ENCODE peak calls at places on chromosomes 7 and 10, in five cellular contexts. One of them, this sample, is unnamed.
A peak's percentile ranks its signal among the peaks of the same experiment; 100 is the strongest.

GRCh38 chr7:95269640-95270039 is 54.7 kb downstream of the PON1 start:
- DNase-seq in OCI-LY7: no peak
- DNase-seq in upper lobe of right lung: no peak
- DNase-seq in CD8-positive, alpha-beta T cell: no peak
- DNase-seq in colonic mucosa: no peak
- DNase-seq in this sample: no peak

GRCh38 chr10:102738692-102739121 is 5.0 kb upstream of the WBP1L start:
- DNase-seq in OCI-LY7: no peak
- DNase-seq in upper lobe of right lung: no peak
- DNase-seq in CD8-positive, alpha-beta T cell: no peak
- DNase-seq in colonic mucosa: no peak
- DNase-seq in this sample: no peak

GRCh38 chr7:50803359-50804337 is 21.0 kb upstream of the GRB10 start:
- DNase-seq in OCI-LY7: no peak
- DNase-seq in upper lobe of right lung: no peak
- DNase-seq in CD8-positive, alpha-beta T cell: no peak
- DNase-seq in colonic mucosa: no peak
- DNase-seq in this sample: no peak

GRCh38 chr10:52216852-52217251 is 97.2 kb upstream of the DKK1 start:
- DNase-seq in OCI-LY7: peak; percentile 67
- DNase-seq in upper lobe of right lung: no peak
- DNase-seq in CD8-positive, alpha-beta T cell: no peak
- DNase-seq in colonic mucosa: peak; percentile 30
- DNase-seq in this sample: no peak

GRCh38 chr10:71429304-71429703 is 32.6 kb downstream of the CDH23 start:
- DNase-seq in OCI-LY7: no peak
- DNase-seq in upper lobe of right lung: no peak
- DNase-seq in CD8-positive, alpha-beta T cell: no peak
- DNase-seq in colonic mucosa: no peak
- DNase-seq in this sample: no peak

GRCh38 chr7:8089036-8089780 is 120.6 kb downstream of the GLCCI1 start:
- DNase-seq in OCI-LY7: no peak
- DNase-seq in upper lobe of right lung: no peak
- DNase-seq in CD8-positive, alpha-beta T cell: no peak
- DNase-seq in colonic mucosa: no peak
- DNase-seq in this sample: no peak

GRCh38 chr7:23383225-23383624 is 84.1 kb downstream of the MALSU1 start:
- DNase-seq in OCI-LY7: no peak
- DNase-seq in upper lobe of right lung: no peak
- DNase-seq in CD8-positive, alpha-beta T cell: no peak
- DNase-seq in colonic mucosa: no peak
- DNase-seq in this sample: no peak

GRCh38 chr7:123945938-123946337 is 20.9 kb downstream of the SPAM1 start:
- DNase-seq in OCI-LY7: no peak
- DNase-seq in upper lobe of right lung: no peak
- DNase-seq in CD8-positive, alpha-beta T cell: no peak
- DNase-seq in colonic mucosa: no peak
- DNase-seq in this sample: no peak

GRCh38 chr7:35253680-35254495 is at the start of gene TBX20:
- DNase-seq in OCI-LY7: peak; percentile 66
- DNase-seq in upper lobe of right lung: peak; percentile 72
- DNase-seq in CD8-positive, alpha-beta T cell: no peak
- DNase-seq in colonic mucosa: peak; percentile 51
- DNase-seq in this sample: peak; percentile 96

GRCh38 chr10:49377256-49377655 is 18.6 kb downstream of the DRGX start:
- DNase-seq in OCI-LY7: no peak
- DNase-seq in upper lobe of right lung: no peak
- DNase-seq in CD8-positive, alpha-beta T cell: no peak
- DNase-seq in colonic mucosa: no peak
- DNase-seq in this sample: peak; percentile 17

GRCh38 chr10:79229081-79229541 is 118.2 kb upstream of the PPIF start:
- DNase-seq in OCI-LY7: no peak
- DNase-seq in upper lobe of right lung: no peak
- DNase-seq in CD8-positive, alpha-beta T cell: no peak
- DNase-seq in colonic mucosa: no peak
- DNase-seq in this sample: peak; percentile 15

GRCh38 chr7:50210706-50211115 is 93.8 kb upstream of the IKZF1 start:
- DNase-seq in OCI-LY7: no peak
- DNase-seq in upper lobe of right lung: no peak
- DNase-seq in CD8-positive, alpha-beta T cell: no peak
- DNase-seq in colonic mucosa: no peak
- DNase-seq in this sample: no peak

GRCh38 chr10:1411956-1412355 is 325.4 kb downstream of the ADARB2 start:
- DNase-seq in OCI-LY7: no peak
- DNase-seq in upper lobe of right lung: no peak
- DNase-seq in CD8-positive, alpha-beta T cell: no peak
- DNase-seq in colonic mucosa: no peak
- DNase-seq in this sample: no peak

GRCh38 chr7:100894860-100895700 is 608 bp downstream of the ACHE start:
- DNase-seq in OCI-LY7: peak; percentile 49
- DNase-seq in upper lobe of right lung: peak; percentile 80
- DNase-seq in CD8-positive, alpha-beta T cell: no peak
- DNase-seq in colonic mucosa: peak; percentile 69
- DNase-seq in this sample: peak; percentile 84

GRCh38 chr7:1963575-1963974 is 269.2 kb downstream of the MAD1L1 start:
- DNase-seq in OCI-LY7: no peak
- DNase-seq in upper lobe of right lung: peak; percentile 32
- DNase-seq in CD8-positive, alpha-beta T cell: no peak
- DNase-seq in colonic mucosa: no peak
- DNase-seq in this sample: no peak

GRCh38 chr10:29784175-29784773 is 149.5 kb upstream of the SVIL start:
- DNase-seq in OCI-LY7: no peak
- DNase-seq in upper lobe of right lung: no peak
- DNase-seq in CD8-positive, alpha-beta T cell: no peak
- DNase-seq in colonic mucosa: no peak
- DNase-seq in this sample: peak; percentile 56

GRCh38 chr7:149885191-149886017 is 11.6 kb downstream of the ATP6V0E2 start:
- DNase-seq in OCI-LY7: no peak
- DNase-seq in upper lobe of right lung: no peak
- DNase-seq in CD8-positive, alpha-beta T cell: no peak
- DNase-seq in colonic mucosa: peak; percentile 13
- DNase-seq in this sample: peak; percentile 51

GRCh38 chr7:27709137-27710075 is 30.6 kb upstream of the TAX1BP1 start:
- DNase-seq in OCI-LY7: no peak
- DNase-seq in upper lobe of right lung: no peak
- DNase-seq in CD8-positive, alpha-beta T cell: no peak
- DNase-seq in colonic mucosa: no peak
- DNase-seq in this sample: no peak

GRCh38 chr7:94348142-94348541 is 46.6 kb upstream of the COL1A2 start:
- DNase-seq in OCI-LY7: no peak
- DNase-seq in upper lobe of right lung: no peak
- DNase-seq in CD8-positive, alpha-beta T cell: no peak
- DNase-seq in colonic mucosa: peak; percentile 20
- DNase-seq in this sample: peak; percentile 41

GRCh38 chr7:71131256-71131752 is 640 bp upstream of the GALNT17 start:
- DNase-seq in OCI-LY7: no peak
- DNase-seq in upper lobe of right lung: peak; percentile 67
- DNase-seq in CD8-positive, alpha-beta T cell: no peak
- DNase-seq in colonic mucosa: peak; percentile 20
- DNase-seq in this sample: peak; percentile 60

DNA sequence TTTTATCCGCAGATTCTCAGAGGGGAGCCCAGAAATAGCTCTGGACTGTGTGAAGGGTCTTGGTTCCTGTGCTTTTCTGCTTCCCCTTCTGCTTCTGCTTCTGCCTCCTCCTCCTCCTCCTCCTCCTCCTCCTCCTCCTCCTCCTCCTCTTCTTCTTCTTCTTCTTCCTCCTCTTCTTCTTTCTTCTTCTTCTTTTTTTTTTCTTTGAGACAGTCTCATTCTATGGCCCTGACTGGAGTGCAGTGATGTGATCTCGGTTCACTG is 11.6 kb downstream of the PDZD7 start:
- DNase-seq in OCI-LY7: no peak
- DNase-seq in upper lobe of right lung: no peak
- DNase-seq in CD8-positive, alpha-beta T cell: no peak
- DNase-seq in colonic mucosa: no peak
- DNase-seq in this sample: no peak
- H3K4me3 ChIP-seq in OCI-LY7: no peak overlapping the region
- H3K4me3 ChIP-seq in upper lobe of right lung: no peak overlapping the region
- H3K4me3 ChIP-seq in CD8-positive, alpha-beta T cell: no peak overlapping the region
- H3K4me3 ChIP-seq in colonic mucosa: no peak overlapping the region
- H3K4me3 ChIP-seq in this sample: no peak overlapping the region

GRCh38 chr10:34746094-34746493 is 69.0 kb downstream of the PARD3 start:
- DNase-seq in OCI-LY7: no peak
- DNase-seq in upper lobe of right lung: no peak
- DNase-seq in CD8-positive, alpha-beta T cell: no peak
- DNase-seq in colonic mucosa: no peak
- DNase-seq in this sample: no peak
- H3K4me3 ChIP-seq in OCI-LY7: no peak overlapping the region
- H3K4me3 ChIP-seq in upper lobe of right lung: no peak overlapping the region
- H3K4me3 ChIP-seq in CD8-positive, alpha-beta T cell: no peak overlapping the region
- H3K4me3 ChIP-seq in colonic mucosa: no peak overlapping the region
- H3K4me3 ChIP-seq in this sample: no peak overlapping the region

GRCh38 chr10:11208243-11208642 is 190.6 kb downstream of the CELF2 start:
- DNase-seq in OCI-LY7: no peak
- DNase-seq in upper lobe of right lung: no peak
- DNase-seq in CD8-positive, alpha-beta T cell: no peak
- DNase-seq in colonic mucosa: no peak
- DNase-seq in this sample: no peak
- H3K4me3 ChIP-seq in OCI-LY7: no peak overlapping the region
- H3K4me3 ChIP-seq in upper lobe of right lung: no peak overlapping the region
- H3K4me3 ChIP-seq in CD8-positive, alpha-beta T cell: no peak overlapping the region
- H3K4me3 ChIP-seq in colonic mucosa: no peak overlapping the region
- H3K4me3 ChIP-seq in this sample: no peak overlapping the region

GRCh38 chr7:5578441-5579024 is 154.9 kb upstream of the TNRC18 start:
- DNase-seq in OCI-LY7: no peak
- DNase-seq in upper lobe of right lung: no peak
- DNase-seq in CD8-positive, alpha-beta T cell: no peak
- DNase-seq in colonic mucosa: no peak
- DNase-seq in this sample: no peak
- H3K4me3 ChIP-seq in OCI-LY7: no peak overlapping the region
- H3K4me3 ChIP-seq in upper lobe of right lung: no peak overlapping the region
- H3K4me3 ChIP-seq in CD8-positive, alpha-beta T cell: no peak overlapping the region
- H3K4me3 ChIP-seq in colonic mucosa: no peak overlapping the region
- H3K4me3 ChIP-seq in this sample: no peak overlapping the region

GRCh38 chr7:31335889-31336201 is 4.7 kb downstream of the NEUROD6 start:
- DNase-seq in OCI-LY7: no peak
- DNase-seq in upper lobe of right lung: no peak
- DNase-seq in CD8-positive, alpha-beta T cell: no peak
- DNase-seq in colonic mucosa: no peak
- DNase-seq in this sample: no peak
- H3K4me3 ChIP-seq in OCI-LY7: no peak overlapping the region
- H3K4me3 ChIP-seq in upper lobe of right lung: no peak overlapping the region
- H3K4me3 ChIP-seq in CD8-positive, alpha-beta T cell: no peak overlapping the region
- H3K4me3 ChIP-seq in colonic mucosa: no peak overlapping the region
- H3K4me3 ChIP-seq in this sample: no peak overlapping the region

GRCh38 chr7:108572487-108572886 is 2.8 kb downstream of the DNAJB9 start:
- DNase-seq in OCI-LY7: no peak
- DNase-seq in upper lobe of right lung: no peak
- DNase-seq in CD8-positive, alpha-beta T cell: no peak
- DNase-seq in colonic mucosa: no peak
- DNase-seq in this sample: no peak
- H3K4me3 ChIP-seq in OCI-LY7: no peak overlapping the region
- H3K4me3 ChIP-seq in upper lobe of right lung: no peak overlapping the region
- H3K4me3 ChIP-seq in CD8-positive, alpha-beta T cell: no peak overlapping the region
- H3K4me3 ChIP-seq in colonic mucosa: no peak overlapping the region
- H3K4me3 ChIP-seq in this sample: no peak overlapping the region

DNA sequence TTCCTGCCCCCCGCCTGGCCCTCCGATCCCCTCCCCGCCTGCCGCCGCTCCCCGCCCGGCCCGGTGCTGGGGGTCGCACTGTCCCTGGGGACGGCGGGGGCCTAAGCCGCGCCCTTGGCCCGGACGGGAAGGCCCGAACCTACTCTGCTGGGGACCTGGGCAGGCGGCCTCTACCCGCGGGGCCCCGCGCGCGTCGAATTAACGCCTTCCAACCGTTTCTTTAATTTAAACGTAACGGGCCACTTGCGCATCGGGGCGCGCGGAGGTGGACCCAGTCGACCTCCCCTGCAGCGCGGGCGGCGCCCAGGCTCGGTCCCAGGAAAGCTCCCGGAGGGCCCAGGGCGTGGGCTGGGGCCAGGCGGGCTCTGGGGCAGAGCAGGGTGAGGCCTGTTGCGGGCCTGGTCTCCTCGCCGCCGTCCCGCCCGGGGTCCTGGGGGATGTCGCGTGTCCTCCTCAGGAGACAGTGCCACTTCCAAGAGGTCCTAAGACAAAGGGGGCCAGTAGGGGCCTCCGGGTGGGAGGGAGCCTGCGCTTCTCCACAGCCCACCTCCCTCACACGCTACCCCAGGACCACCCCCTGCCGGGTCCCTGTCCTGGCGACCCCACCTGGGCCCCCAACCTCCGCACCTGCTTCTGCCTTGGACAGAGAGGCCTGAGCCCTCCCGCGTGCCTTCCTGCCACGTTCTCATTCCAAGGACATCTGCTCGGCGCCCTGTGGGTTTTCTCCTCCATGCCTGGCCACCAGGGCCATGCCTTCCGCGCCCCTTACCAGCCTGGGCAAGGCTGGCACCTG is 658 bp upstream of the PTPRN2 start:
- DNase-seq in OCI-LY7: no peak
- DNase-seq in upper lobe of right lung: peak; percentile 66
- DNase-seq in CD8-positive, alpha-beta T cell: no peak
- DNase-seq in colonic mucosa: no peak
- DNase-seq in this sample: no peak
- H3K4me3 ChIP-seq in OCI-LY7: no peak overlapping the region
- H3K4me3 ChIP-seq in upper lobe of right lung: peak overlapping the region; percentile 32
- H3K4me3 ChIP-seq in CD8-positive, alpha-beta T cell: no peak overlapping the region
- H3K4me3 ChIP-seq in colonic mucosa: peak overlapping the region; percentile 28
- H3K4me3 ChIP-seq in this sample: peak overlapping the region; percentile 69

DNA sequence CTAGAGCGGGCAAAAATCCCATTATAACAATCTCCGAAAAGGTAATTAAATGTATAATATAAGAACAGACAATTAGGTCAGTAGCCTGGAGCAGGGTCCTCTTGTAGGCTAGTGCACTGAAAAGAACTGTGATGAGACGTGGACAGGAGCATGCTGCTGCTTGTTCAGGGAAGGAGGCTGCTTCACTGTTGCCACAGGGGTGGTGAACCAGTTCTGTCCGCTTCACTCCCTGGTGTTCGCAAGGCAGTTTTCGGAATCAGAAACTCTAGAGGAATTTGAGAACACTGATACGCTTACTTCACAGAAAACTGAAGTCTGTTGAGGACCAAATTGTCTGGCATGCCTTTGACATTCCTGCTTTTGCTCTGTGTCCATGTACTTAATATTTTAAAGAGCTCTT is 17.4 kb downstream of the ZNRF2 start:
- DNase-seq in OCI-LY7: no peak
- DNase-seq in upper lobe of right lung: no peak
- DNase-seq in CD8-positive, alpha-beta T cell: no peak
- DNase-seq in colonic mucosa: no peak
- DNase-seq in this sample: no peak
- H3K4me3 ChIP-seq in OCI-LY7: no peak overlapping the region
- H3K4me3 ChIP-seq in upper lobe of right lung: no peak overlapping the region
- H3K4me3 ChIP-seq in CD8-positive, alpha-beta T cell: no peak overlapping the region
- H3K4me3 ChIP-seq in colonic mucosa: no peak overlapping the region
- H3K4me3 ChIP-seq in this sample: no peak overlapping the region